ENCODE peak calls at places on chromosomes 4 and X, in eight cellular contexts. V is GM10248, G is AG04450, D is left ventricle myocardium inferior, O is glutamatergic neuron, X is endothelial cell, M is A549, T is lower lobe of right lung. Q is an unnamed sample.

GRCh38 chrX:27186671-27187070 is 276.5 kb downstream of the PPP4R3C start:
- DNase-seq in V (peak), G (no peak), D (no peak), O (peak), X (no peak), M (no peak), T (no peak), Q (peak)

GRCh38 chr4:109216085-109216696 is 86.3 kb downstream of the COL25A1 start:
- DNase-seq in V (no peak), G (no peak), D (no peak), O (no peak), X (no peak), M (no peak), T (no peak), Q (no peak)

GRCh38 chr4:76198411-76199237 is 15.0 kb downstream of the SCARB2 start:
- DNase-seq in V (peak), G (peak), D (peak), O (peak), X (peak), M (no peak), T (peak), Q (peak)

GRCh38 chrX:109485470-109486340 is 3.8 kb upstream of the GUCY2F start:
- DNase-seq in V (peak), G (peak), D (peak), O (peak), X (peak), M (peak), T (peak), Q (peak)

GRCh38 chr4:118345813-118346212 is 7.0 kb downstream of the PRSS12 start:
- DNase-seq in V (no peak), G (no peak), D (no peak), O (no peak), X (no peak), M (no peak), T (no peak), Q (no peak)

GRCh38 chr4:153595894-153596601 is 88.0 kb upstream of the TLR2 start:
- DNase-seq in V (no peak), G (no peak), D (no peak), O (no peak), X (no peak), M (no peak), T (no peak), Q (peak)

GRCh38 chrX:2960861-2961515 is 31.8 kb upstream of the ARSD start:
- DNase-seq in V (no peak), G (no peak), D (no peak), O (no peak), X (no peak), M (no peak), T (no peak), Q (no peak)

GRCh38 chr4:30605616-30606015 is 114.6 kb upstream of the PCDH7 start:
- DNase-seq in V (no peak), G (no peak), D (no peak), O (no peak), X (no peak), M (no peak), T (no peak), Q (no peak)

GRCh38 chr4:3865986-3866812 is 100.0 kb downstream of the ADRA2C start:
- DNase-seq in V (no peak), G (no peak), D (no peak), O (peak), X (no peak), M (no peak), T (peak), Q (no peak)

GRCh38 chrX:129529685-129530281 is 6.5 kb upstream of the SMARCA1 start:
- DNase-seq in V (no peak), G (no peak), D (no peak), O (no peak), X (no peak), M (no peak), T (no peak), Q (peak)

GRCh38 chr4:20351360-20352171 is 99.9 kb downstream of the SLIT2 start:
- DNase-seq in V (no peak), G (no peak), D (no peak), O (no peak), X (no peak), M (no peak), T (no peak), Q (no peak)

GRCh38 chr4:18777190-18777589 is 755.6 kb upstream of the LCORL start:
- DNase-seq in V (no peak), G (no peak), D (no peak), O (no peak), X (no peak), M (no peak), T (no peak), Q (no peak)

GRCh38 chr4:126757219-126757618 is 875.5 kb upstream of the INTU start:
- DNase-seq in V (no peak), G (no peak), D (no peak), O (no peak), X (no peak), M (no peak), T (no peak), Q (no peak)

GRCh38 chr4:107721436-107722090 is 1.5 kb upstream of the PAPSS1 start:
- DNase-seq in V (peak), G (no peak), D (no peak), O (peak), X (no peak), M (no peak), T (no peak), Q (no peak)

GRCh38 chrX:151973851-151974335 is 583 bp downstream of the GABRE start:
- DNase-seq in V (no peak), G (no peak), D (peak), O (peak), X (no peak), M (no peak), T (peak), Q (peak)

GRCh38 chr4:87092389-87093141 is 127.9 kb downstream of the KLHL8 start:
- DNase-seq in V (peak), G (peak), D (peak), O (no peak), X (no peak), M (peak), T (peak), Q (peak)

DNA sequence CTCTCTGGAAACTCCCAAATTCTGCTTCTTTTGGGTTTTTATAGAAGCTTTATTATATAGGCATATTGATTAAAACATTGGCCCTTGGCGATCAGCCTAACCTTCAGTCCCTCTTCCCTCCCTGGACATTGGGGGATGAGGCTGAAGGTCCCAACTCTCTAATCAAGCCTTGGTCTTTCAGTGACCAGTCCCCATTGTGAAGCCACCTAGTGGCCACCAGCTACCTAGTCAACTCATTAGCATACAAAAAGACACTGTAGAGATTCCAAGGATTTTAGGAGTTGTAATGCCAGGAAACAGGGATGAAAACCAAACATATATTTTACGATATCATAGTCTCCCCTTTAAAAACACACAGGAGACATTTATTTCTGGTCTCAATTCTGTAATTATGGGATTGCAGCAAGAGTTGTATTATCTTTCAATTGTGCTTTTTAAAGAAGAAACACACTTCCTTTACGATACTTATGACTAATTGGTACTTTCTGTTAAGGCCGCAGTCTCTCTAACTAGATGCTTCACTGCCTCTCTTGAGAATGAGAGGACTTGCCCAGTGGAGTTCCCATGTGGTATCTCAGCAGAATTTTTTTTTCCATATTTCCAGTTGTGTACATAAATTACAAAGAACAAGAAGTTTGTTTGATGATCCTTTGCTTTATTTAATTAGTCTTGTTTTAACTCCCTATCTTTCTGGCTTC is 58.2 kb downstream of the WDR17 start:
- DNase-seq in V (peak), G (no peak), D (no peak), O (peak), X (peak), M (no peak), T (no peak), Q (peak)
- TF ChIP-seq CTCF in V (peak), G (peak), D (peak), O (peak), X (peak), M (peak), T (peak), Q (peak)

GRCh38 chrX:11135483-11136185 is 24.5 kb downstream of the HCCS start:
- DNase-seq in V (no peak), G (no peak), D (no peak), O (no peak), X (no peak), M (no peak), T (no peak), Q (no peak)

GRCh38 chrX:11138498-11139390 is 27.6 kb downstream of the HCCS start:
- DNase-seq in V (no peak), G (no peak), D (no peak), O (no peak), X (no peak), M (no peak), T (no peak), Q (no peak)

GRCh38 chrX:11137543-11138139 is 26.5 kb downstream of the HCCS start:
- DNase-seq in V (peak), G (peak), D (no peak), O (no peak), X (no peak), M (no peak), T (no peak), Q (peak)
- TF ChIP-seq CTCF in V (peak), G (peak), D (peak), O (peak), X (peak), M (peak), T (peak), Q (peak)

DNA sequence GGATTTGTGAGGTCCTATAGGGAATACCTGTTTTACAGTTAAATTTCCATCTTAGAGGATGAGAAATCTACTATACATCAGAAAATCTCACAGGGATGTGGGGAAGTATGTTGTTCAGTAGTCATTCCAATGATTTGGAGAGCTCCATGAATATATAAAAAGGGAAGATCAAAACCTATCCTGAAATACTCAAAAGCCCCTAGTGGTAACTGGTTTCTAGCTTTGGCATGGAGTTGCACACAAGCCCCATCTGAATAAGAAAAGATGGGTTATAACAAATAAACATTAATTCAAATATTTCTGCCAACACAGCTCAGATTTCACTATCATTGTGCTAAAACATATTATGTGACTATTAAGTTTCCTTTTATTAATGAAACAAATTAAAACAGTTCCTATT is 101.6 kb downstream of the FBXO8 start:
- DNase-seq in V (no peak), G (no peak), D (no peak), O (no peak), X (no peak), M (no peak), T (no peak), Q (no peak)
- TF ChIP-seq CTCF in V (no peak), G (no peak), D (no peak), O (no peak), X (peak), M (no peak), T (no peak), Q (peak)

DNA sequence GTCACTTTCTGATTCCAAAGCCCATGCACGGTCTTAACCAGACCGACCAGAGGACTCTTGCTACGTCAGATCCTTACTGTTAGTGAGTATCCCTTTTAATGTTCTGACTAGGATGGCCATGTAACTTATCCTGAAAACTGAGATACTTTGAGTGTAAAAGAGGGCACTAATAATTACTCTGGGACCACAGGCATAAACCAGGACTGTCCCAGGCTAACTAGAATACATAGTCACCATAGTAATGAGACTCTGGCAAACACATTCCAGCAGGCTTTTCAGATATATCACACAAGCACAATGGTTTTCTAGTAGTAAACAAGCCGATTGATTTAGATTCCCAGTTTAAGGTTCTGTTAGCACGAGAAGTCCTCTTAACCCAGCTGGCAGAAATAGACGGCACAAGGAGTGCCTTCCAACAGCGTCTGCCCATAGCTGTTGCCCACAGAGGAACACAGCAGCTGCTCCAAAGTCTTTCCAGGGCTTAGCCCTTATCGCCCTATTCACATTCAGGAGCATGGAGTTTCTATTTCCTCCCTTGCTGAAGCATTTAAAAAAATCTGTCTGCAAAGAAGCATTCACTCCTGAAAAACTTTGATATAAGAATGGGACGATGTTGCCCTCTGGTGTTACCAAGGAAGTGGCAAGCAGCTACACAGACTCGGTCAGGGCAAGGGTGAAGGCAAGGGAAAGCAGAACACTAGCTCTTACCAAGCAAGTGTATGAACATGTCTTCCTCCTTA is 92.4 kb downstream of the CXCL13 start:
- DNase-seq in V (no peak), G (peak), D (no peak), O (no peak), X (peak), M (peak), T (no peak), Q (peak)
- TF ChIP-seq CTCF in V (peak), G (peak), D (peak), O (no peak), X (no peak), M (peak), T (peak), Q (peak)

GRCh38 chr4:139876328-139876941 is 210.8 kb downstream of the MGST2 start:
- DNase-seq in V (no peak), G (no peak), D (no peak), O (no peak), X (no peak), M (no peak), T (no peak), Q (no peak)

GRCh38 chr4:139873111-139873866 is 207.7 kb downstream of the MGST2 start:
- DNase-seq in V (no peak), G (no peak), D (no peak), O (no peak), X (no peak), M (no peak), T (no peak), Q (no peak)

GRCh38 chr4:139872274-139872673 is 206.7 kb downstream of the MGST2 start:
- DNase-seq in V (no peak), G (peak), D (no peak), O (no peak), X (no peak), M (no peak), T (no peak), Q (peak)

GRCh38 chr4:139875456-139875855 is 209.8 kb downstream of the MGST2 start:
- DNase-seq in V (no peak), G (no peak), D (no peak), O (peak), X (no peak), M (no peak), T (no peak), Q (no peak)

DNA sequence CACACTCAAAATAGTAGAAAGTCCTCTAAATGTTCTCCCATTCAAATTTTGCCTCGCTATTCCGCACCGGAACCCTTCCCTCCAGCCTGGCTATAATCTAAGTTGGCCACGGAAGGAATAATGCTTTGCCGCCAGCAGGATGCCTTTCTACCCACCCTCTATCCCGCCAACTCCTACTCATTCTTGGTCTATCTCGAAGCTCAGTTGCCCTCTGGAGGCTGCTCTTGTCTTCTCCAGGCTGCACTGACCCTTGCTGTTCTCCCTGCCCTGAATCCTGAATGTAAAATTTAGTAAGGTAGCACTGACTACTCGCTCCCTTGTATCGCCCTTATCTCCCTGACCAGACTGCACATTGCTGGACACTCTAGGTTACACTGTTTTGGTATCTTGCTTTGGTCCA is 212.4 kb downstream of the MGST2 start:
- DNase-seq in V (no peak), G (no peak), D (no peak), O (no peak), X (no peak), M (no peak), T (no peak), Q (no peak)
- TF ChIP-seq CTCF in V (no peak), G (no peak), D (no peak), O (no peak), X (no peak), M (no peak), T (no peak), Q (no peak)

DNA sequence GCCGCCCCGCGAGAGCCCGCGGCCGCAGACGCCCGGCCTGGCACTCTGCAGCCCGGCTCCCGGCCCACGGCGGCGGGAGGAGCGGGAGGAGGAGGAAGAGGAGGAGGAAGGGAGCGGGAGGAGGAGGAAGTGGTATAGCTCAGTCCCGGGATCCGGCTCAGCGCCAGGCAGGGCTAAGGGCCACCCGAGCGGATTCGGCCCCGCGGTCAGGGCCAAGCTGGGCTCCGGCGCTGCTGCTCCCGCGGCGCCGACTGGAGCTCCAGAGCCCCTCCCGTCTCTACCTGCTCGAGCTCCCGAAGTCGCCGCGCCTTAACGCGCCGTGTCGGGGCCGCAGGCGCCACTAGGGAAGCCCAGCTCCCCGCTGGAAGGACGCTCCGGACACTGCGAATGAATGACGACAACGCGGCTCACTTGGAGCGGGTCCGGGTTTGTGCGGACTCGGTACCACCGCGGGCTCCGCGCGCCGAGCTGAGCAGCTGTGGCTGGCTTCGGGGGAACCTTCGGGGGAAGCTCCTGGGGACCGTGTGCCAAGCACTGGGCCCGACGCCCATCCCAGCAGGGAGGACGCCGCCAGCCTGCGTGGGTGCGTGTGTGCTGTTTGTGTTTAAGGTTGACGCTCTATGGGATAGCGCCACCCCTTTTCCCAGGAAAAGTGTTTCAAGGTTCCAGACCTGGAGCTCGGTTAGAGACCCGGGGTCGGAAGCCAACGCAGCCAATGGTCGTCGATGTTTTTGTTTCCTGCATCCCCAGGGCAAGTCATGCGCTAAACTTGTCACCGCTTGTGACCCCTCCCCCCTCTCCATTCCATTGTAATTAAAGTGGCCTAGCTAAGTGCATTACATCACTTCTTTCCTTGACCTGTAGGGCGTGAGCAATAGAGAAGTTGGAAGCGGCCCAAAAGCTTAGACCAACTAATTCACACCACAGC is at the start of gene TBC1D9:
- DNase-seq in V (peak), G (no peak), D (peak), O (peak), X (peak), M (peak), T (peak), Q (peak)
- TF ChIP-seq CTCF in V (no peak), G (no peak), D (no peak), O (peak), X (no peak), M (peak), T (no peak), Q (no peak)

GRCh38 chr4:176400816-176401461 is 81.2 kb downstream of the SPCS3 start:
- DNase-seq in V (no peak), G (no peak), D (no peak), O (no peak), X (no peak), M (no peak), T (no peak), Q (peak)

GRCh38 chr4:176406736-176407135 is 87.0 kb downstream of the SPCS3 start:
- DNase-seq in V (no peak), G (no peak), D (no peak), O (no peak), X (no peak), M (no peak), T (no peak), Q (no peak)

GRCh38 chr4:176404591-176404990 is 84.8 kb downstream of the SPCS3 start:
- DNase-seq in V (no peak), G (no peak), D (no peak), O (no peak), X (no peak), M (no peak), T (no peak), Q (peak)

GRCh38 chr4:176409627-176410026 is 89.9 kb downstream of the SPCS3 start:
- DNase-seq in V (no peak), G (no peak), D (no peak), O (no peak), X (no peak), M (no peak), T (no peak), Q (no peak)

GRCh38 chr4:176406297-176406696 is 86.5 kb downstream of the SPCS3 start:
- DNase-seq in V (no peak), G (no peak), D (no peak), O (no peak), X (no peak), M (no peak), T (no peak), Q (no peak)
- TF ChIP-seq CTCF in V (no peak), G (no peak), D (no peak), O (no peak), X (no peak), M (no peak), T (no peak), Q (no peak)